ENCODE peak calls at places on chromosome 6, in nine cellular contexts. C, U, N, Y, H, W, S, F and M are unnamed samples.

GRCh38 chr6:81630719-81631118 is 121.8 kb downstream of the TENT5A start:
- DNase-seq in C (no peak), U (no peak), N (no peak), Y (no peak), H (no peak), W (no peak), S (no peak), F (no peak), M (no peak)

GRCh38 chr6:163252132-163252729 is 162.3 kb upstream of the QKI start:
- DNase-seq in C (no peak), U (no peak), N (peak; percentile 4), Y (no peak), H (no peak), W (no peak), S (peak; percentile 22), F (no peak), M (no peak)

GRCh38 chr6:8526619-8527018 is 91.3 kb upstream of the SLC35B3 start:
- DNase-seq in C (no peak), U (no peak), N (no peak), Y (no peak), H (no peak), W (no peak), S (no peak), F (peak; percentile 4), M (no peak)

GRCh38 chr6:145904878-145905277 is 59.3 kb downstream of the SHPRH start:
- DNase-seq in C (no peak), U (no peak), N (no peak), Y (no peak), H (no peak), W (peak; percentile 70), S (no peak), F (no peak), M (peak; percentile 44)

GRCh38 chr6:92779758-92780157 is 639.6 kb downstream of the EPHA7 start:
- DNase-seq in C (peak; percentile 36), U (peak; percentile 78), N (peak; percentile 50), Y (peak; percentile 52), H (no peak), W (no peak), S (peak; percentile 28), F (no peak), M (no peak)

GRCh38 chr6:35804996-35805736 is at the start of gene LHFPL5:
- DNase-seq in C (no peak), U (peak; percentile 87), N (peak; percentile 53), Y (no peak), H (peak; percentile 61), W (peak; percentile 81), S (peak; percentile 25), F (peak; percentile 99), M (peak; percentile 32)

GRCh38 chr6:4394786-4395185 is 259.4 kb upstream of the ECI2 start:
- DNase-seq in C (no peak), U (no peak), N (no peak), Y (no peak), H (peak; percentile 55), W (no peak), S (no peak), F (no peak), M (no peak)

GRCh38 chr6:129105035-129105434 is 222.1 kb downstream of the LAMA2 start:
- DNase-seq in C (no peak), U (peak; percentile 32), N (no peak), Y (no peak), H (peak; percentile 6), W (no peak), S (peak; percentile 22), F (no peak), M (no peak)

GRCh38 chr6:124226396-124226795 is 422.7 kb downstream of the NKAIN2 start:
- DNase-seq in C (no peak), U (no peak), N (no peak), Y (peak; percentile 65), H (no peak), W (no peak), S (no peak), F (no peak), M (no peak)

GRCh38 chr6:48233063-48233462 is 122.1 kb upstream of the PTCHD4 start:
- DNase-seq in C (no peak), U (no peak), N (no peak), Y (no peak), H (no peak), W (no peak), S (no peak), F (no peak), M (no peak)

DNA sequence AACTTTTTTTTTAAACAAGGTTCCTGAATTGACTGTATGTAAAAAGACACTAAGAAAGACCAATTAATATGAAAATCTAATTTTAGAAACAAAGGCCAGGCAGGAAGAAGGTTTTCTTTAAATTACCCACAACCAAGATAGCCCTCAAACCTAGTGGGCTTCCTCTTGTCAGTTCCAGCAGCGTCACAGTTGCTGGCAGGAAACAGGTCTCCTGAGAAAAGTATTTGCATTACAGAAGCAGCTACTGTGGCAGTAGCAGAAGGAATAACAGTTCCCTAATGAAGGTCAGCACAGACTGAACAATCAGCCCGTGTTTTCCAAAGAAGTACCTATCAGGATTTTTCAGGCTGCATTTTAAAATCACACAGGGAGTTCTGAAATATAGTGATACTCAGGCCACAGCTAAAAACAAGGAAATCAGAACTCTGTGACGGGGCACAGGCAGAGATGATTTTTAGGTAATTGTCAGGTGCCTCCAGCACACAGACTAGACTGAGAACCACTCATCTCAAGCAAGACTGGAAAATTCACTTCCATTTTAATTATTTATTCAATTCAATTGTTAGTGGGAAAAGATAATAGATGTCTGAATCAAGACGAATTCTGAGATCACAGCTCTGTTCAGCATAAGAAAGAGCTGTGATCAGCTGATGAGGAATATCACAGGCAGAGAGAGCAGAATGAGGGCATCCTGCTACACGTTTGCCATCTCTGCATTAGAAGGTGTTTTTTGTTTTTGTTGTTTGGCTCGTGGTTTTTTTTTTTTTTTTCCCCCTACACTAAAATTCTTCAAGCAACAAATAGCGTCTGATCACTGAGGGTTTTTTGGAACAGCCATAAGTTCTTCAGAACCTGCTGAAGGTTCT is 230.5 kb upstream of the KHDRBS2 start:
- DNase-seq in C (no peak), U (no peak), N (no peak), Y (no peak), H (peak; percentile 17), W (peak; percentile 72), S (no peak), F (peak; percentile 8), M (no peak)
- H3K4me3 ChIP-seq in C (no peak overlapping the region), U (no peak overlapping the region), N (no peak overlapping the region), Y (no peak overlapping the region), H (no peak overlapping the region), W (peak overlapping the region; percentile 16), S (no peak overlapping the region), F (no peak overlapping the region), M (no peak overlapping the region)

GRCh38 chr6:166174031-166174430 is 6.4 kb upstream of the TBXT start:
- DNase-seq in C (no peak), U (no peak), N (no peak), Y (no peak), H (peak; percentile 49), W (peak; percentile 78), S (no peak), F (peak; percentile 31), M (no peak)
- H3K4me3 ChIP-seq in C (no peak overlapping the region), U (no peak overlapping the region), N (no peak overlapping the region), Y (no peak overlapping the region), H (peak overlapping the region; percentile 53), W (peak overlapping the region; percentile 33), S (no peak overlapping the region), F (no peak overlapping the region), M (no peak overlapping the region)

DNA sequence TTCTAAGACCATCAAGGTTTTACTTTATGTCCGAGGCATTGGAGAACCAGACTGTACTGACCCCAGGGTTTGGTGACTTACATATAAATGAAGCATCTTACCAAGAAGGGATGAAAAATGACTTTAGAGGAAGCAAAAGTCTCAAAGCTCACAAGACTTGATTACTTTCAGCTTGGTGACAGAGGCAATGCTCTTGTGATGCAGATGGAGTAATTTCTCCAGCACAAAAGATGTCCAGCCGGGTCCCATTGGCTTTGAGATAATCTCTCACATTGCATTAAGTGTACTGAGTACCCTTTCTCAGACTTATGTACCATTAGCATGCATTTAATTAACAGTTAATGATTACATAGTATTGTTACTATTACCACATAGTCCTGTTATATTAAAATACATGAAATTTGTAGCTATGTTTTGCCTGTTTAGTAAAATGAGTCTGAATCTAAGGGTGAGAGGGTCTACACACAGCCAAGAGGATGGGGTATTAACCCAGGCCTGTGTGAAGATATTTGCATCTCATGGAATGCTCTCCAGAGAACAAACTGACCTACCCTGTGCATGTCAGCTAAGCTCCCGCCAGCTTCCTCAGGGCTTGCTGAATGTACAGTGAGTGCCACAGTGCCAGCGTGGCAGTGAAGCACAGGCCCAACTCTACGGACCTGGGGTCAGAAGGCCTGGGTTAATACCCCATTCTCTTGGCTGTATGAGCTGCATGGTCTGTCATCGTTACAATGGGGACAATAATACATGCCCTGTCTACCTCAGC is 5.6 kb downstream of the HTR1E start:
- DNase-seq in C (no peak), U (no peak), N (no peak), Y (no peak), H (no peak), W (no peak), S (no peak), F (no peak), M (no peak)
- H3K4me3 ChIP-seq in C (no peak overlapping the region), U (no peak overlapping the region), N (no peak overlapping the region), Y (no peak overlapping the region), H (no peak overlapping the region), W (no peak overlapping the region), S (no peak overlapping the region), F (no peak overlapping the region), M (no peak overlapping the region)

GRCh38 chr6:28976677-28977076 is 28.4 kb downstream of the ZNF311 start:
- DNase-seq in C (no peak), U (no peak), N (no peak), Y (no peak), H (no peak), W (no peak), S (no peak), F (no peak), M (no peak)

GRCh38 chr6:28978959-28979561 is 26.1 kb downstream of the ZNF311 start:
- DNase-seq in C (no peak), U (no peak), N (no peak), Y (no peak), H (peak; percentile 50), W (no peak), S (no peak), F (no peak), M (no peak)

GRCh38 chr6:28979679-28980078 is 25.4 kb downstream of the ZNF311 start:
- DNase-seq in C (no peak), U (no peak), N (no peak), Y (no peak), H (no peak), W (no peak), S (no peak), F (no peak), M (no peak)

GRCh38 chr6:28978137-28978491 is 27.0 kb downstream of the ZNF311 start:
- DNase-seq in C (no peak), U (no peak), N (no peak), Y (no peak), H (no peak), W (no peak), S (no peak), F (no peak), M (no peak)

DNA sequence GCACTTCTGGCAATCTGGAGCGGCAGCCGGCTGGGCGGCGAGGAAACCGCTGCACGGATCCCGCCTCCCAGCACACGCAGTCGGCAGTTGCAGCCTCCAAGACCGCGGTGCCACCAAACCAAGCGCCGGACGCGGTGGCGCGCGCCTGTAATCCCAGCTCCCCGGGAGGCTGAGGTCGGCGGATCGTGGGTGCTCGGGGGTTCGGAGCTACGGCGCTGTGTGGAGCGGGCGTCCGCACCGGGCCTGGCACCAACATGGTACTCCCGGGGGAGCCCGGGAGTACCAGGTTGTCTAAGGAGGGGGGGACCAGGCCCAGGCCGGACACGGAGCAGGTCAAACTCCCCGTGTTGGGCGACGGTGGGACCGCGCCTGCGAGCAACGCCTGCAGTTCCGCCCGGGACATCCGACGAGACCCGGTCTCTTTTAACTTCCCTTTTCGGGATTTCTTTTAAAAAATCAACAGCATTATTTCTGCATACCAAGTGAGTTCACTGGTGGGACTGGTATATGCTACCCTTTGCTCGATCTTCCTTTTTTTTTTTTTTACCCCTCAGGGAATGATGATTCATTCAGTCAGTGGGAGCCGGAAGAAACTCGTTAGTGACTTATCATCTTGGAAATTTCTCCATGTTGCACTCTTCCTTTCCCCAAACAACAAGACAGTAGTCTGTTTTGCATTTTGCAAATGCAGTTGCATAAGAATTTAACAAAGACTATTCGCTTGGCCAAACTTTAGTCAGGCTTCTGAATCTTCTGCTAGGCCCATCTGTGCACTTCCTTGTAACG is 27.6 kb downstream of the ZNF311 start:
- DNase-seq in C (peak; percentile 50), U (no peak), N (no peak), Y (peak; percentile 42), H (peak; percentile 95), W (no peak), S (no peak), F (peak; percentile 81), M (no peak)
- H3K4me3 ChIP-seq in C (peak overlapping the region; percentile 37), U (no peak overlapping the region), N (no peak overlapping the region), Y (peak overlapping the region; percentile 54), H (peak overlapping the region; percentile 78), W (no peak overlapping the region), S (peak overlapping the region; percentile 14), F (peak overlapping the region; percentile 51), M (peak overlapping the region; percentile 14)